ENCODE peak calls at places on chromosomes 12 and 14, in seven cellular contexts. W, Y, X, J, V, M and G are unnamed samples. For H3K27me3, the result is how much of the 10 kb centered on the place peaks cover.

GRCh38 chr12:34398366-34398705 is 376.0 kb downstream of the ALG10 start:
- DNase-seq in X (no peak), W (no peak), V (no peak), M (peak), J (peak), Y (no peak), G (peak)

GRCh38 chr12:25069221-25069620 is 120.3 kb upstream of the BCAT1 start:
- DNase-seq in V (no peak), W (no peak), X (no peak), M (no peak), J (no peak), Y (peak), G (no peak)

GRCh38 chr12:32478858-32479257 is 79.5 kb downstream of the FGD4 start:
- DNase-seq in M (no peak), J (no peak), V (no peak), Y (no peak), X (no peak), W (no peak), G (no peak)

GRCh38 chr12:63302269-63302940 is 151.4 kb upstream of the AVPR1A start:
- DNase-seq in J (no peak), M (no peak), X (no peak), W (no peak), Y (no peak), V (peak), G (no peak)

GRCh38 chr12:62640910-62641448 is 174.4 kb downstream of the MON2 start:
- DNase-seq in X (no peak), W (peak), V (peak), M (no peak), Y (peak), J (no peak), G (no peak)

GRCh38 chr14:104383088-104383805 is 196.3 kb upstream of the C14orf180 start:
- DNase-seq in J (no peak), M (no peak), V (no peak), Y (no peak), W (no peak), X (peak), G (peak)

GRCh38 chr14:83171761-83172160 is 1638.1 kb upstream of the SEL1L start:
- DNase-seq in V (no peak), X (no peak), J (no peak), W (no peak), Y (no peak), M (no peak), G (no peak)

GRCh38 chr12:104456417-104456949 is at the start of gene CHST11:
- DNase-seq in V (peak), Y (peak), W (peak), J (peak), M (peak), X (peak), G (peak)

GRCh38 chr12:67515679-67516363 is 132.7 kb upstream of the DYRK2 start:
- DNase-seq in W (peak), X (no peak), M (no peak), J (no peak), V (peak), Y (no peak), G (no peak)

GRCh38 chr12:76622915-76623314 is 63.3 kb upstream of the OSBPL8 start:
- DNase-seq in J (no peak), W (no peak), Y (no peak), V (no peak), M (no peak), X (no peak), G (no peak)

GRCh38 chr12:13661005-13661887 is 320.2 kb downstream of the GRIN2B start:
- DNase-seq in X (peak), W (peak), M (peak), J (no peak), Y (peak), V (peak), G (peak)

GRCh38 chr12:121811434-121812319 is 7.9 kb downstream of the SETD1B start:
- DNase-seq in Y (peak), W (peak), J (peak), X (peak), V (peak), M (peak), G (peak)

GRCh38 chr12:76065917-76066316 is 18.6 kb downstream of the NAP1L1 start:
- DNase-seq in X (no peak), M (no peak), J (no peak), V (no peak), W (no peak), Y (no peak), G (no peak)

GRCh38 chr12:124637586-124637985 is 70.2 kb upstream of the NCOR2 start:
- DNase-seq in Y (no peak), J (no peak), V (no peak), W (no peak), X (no peak), M (no peak), G (no peak)

GRCh38 chr12:54502485-54502884 is 4.9 kb downstream of the NCKAP1L start:
- DNase-seq in M (no peak), W (no peak), Y (no peak), X (no peak), J (no peak), V (no peak), G (no peak)

GRCh38 chr12:93741741-93742085 is 64.5 kb downstream of the CRADD start:
- DNase-seq in W (peak), J (no peak), M (no peak), Y (no peak), X (peak), V (no peak), G (no peak)

GRCh38 chr14:25041898-25042297 is 8.0 kb downstream of the STXBP6 start:
- DNase-seq in V (no peak), J (no peak), M (no peak), W (no peak), Y (no peak), X (no peak), G (no peak)

GRCh38 chr14:35213143-35213788 is 78.9 kb upstream of the PSMA6 start:
- DNase-seq in M (no peak), Y (no peak), X (no peak), J (no peak), V (no peak), W (peak), G (no peak)

GRCh38 chr14:63867926-63868921 is 15.4 kb downstream of the SYNE2 start:
- DNase-seq in M (no peak), Y (peak), X (no peak), J (no peak), W (peak), V (no peak), G (no peak)

GRCh38 chr12:50547742-50548141 is 43.0 kb downstream of the DIP2B start:
- DNase-seq in W (no peak), J (no peak), V (no peak), M (no peak), Y (no peak), X (no peak), G (no peak)

GRCh38 chr14:50559990-50560928 is at the start of gene ATL1:
- DNase-seq in W (peak), Y (peak), X (peak), M (peak), V (peak), J (peak), G (peak)

GRCh38 chr12:53327435-53328042 is 6.1 kb upstream of the AAAS start:
- DNase-seq in W (peak), J (no peak), X (no peak), M (no peak), Y (no peak), V (no peak), G (no peak)

GRCh38 chr12:53324113-53324778 is 2.8 kb upstream of the AAAS start:
- DNase-seq in X (peak), M (peak), V (peak), W (no peak), Y (no peak), J (peak), G (peak)

GRCh38 chr12:53326460-53327185 is 5.2 kb upstream of the AAAS start:
- DNase-seq in Y (no peak), W (no peak), J (no peak), V (no peak), X (peak), M (no peak), G (no peak)

GRCh38 chr12:53325539-53326061 is 4.2 kb upstream of the AAAS start:
- DNase-seq in M (peak), W (no peak), V (peak), J (peak), X (peak), Y (no peak), G (no peak)

DNA sequence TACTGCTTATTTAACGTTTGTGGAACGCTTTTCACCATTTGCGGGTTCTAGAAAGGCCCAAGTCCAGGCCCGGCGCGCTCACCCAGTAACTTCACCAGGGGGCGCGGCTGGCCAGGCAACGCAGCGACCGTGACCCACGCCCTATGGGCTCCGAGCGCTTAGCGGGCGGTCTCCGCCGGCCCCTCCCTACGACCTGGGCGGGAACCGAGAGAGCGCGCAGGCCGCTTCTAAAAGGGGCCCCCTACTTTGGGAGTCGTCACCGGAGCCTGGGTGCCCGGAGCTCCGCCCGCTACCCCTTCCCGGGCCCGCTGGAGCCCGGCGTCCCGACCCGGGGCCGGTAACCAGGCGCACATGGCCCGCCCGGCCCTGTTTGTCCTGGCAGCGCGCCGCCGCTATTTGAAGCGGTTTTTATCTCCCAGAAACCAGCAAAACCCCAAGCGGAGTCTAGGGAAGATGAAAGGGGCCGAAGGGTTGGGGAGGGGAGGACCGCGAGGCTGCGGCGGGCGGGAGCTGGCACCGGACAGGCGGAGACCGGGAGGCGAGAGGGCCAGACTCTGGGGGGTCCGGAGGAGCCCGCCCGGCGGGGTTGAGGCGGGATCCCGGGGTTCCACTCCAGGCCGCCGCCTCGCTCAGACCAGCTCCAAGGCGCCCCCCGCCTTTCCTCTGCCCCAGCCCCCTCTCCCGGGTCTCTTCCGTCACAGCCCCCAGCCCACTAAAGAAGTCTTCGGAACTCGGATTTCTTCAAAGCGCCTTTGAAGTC is 3.5 kb upstream of the AAAS start:
- DNase-seq in M (peak), V (peak), W (peak), J (peak), X (peak), Y (peak), G (peak)
- TF ChIP-seq CTCF in M (peak), V (peak), W (peak), J (peak), X (peak), Y (peak), G (peak)

GRCh38 chr14:60658909-60659585 is 9.8 kb upstream of the SIX1 start:
- DNase-seq in W (no peak), Y (peak), V (no peak), J (no peak), X (peak), M (no peak), G (no peak)

GRCh38 chr14:60658116-60658515 is 8.8 kb upstream of the SIX1 start:
- DNase-seq in M (no peak), W (no peak), Y (no peak), X (peak), J (no peak), V (peak), G (no peak)

GRCh38 chr14:60665178-60665555 is 15.9 kb upstream of the SIX1 start:
- DNase-seq in V (no peak), W (no peak), X (no peak), Y (no peak), M (no peak), J (no peak), G (no peak)

GRCh38 chr14:60657609-60657983 is 8.3 kb upstream of the SIX1 start:
- DNase-seq in Y (no peak), V (peak), M (no peak), X (peak), W (no peak), J (no peak), G (no peak)

DNA sequence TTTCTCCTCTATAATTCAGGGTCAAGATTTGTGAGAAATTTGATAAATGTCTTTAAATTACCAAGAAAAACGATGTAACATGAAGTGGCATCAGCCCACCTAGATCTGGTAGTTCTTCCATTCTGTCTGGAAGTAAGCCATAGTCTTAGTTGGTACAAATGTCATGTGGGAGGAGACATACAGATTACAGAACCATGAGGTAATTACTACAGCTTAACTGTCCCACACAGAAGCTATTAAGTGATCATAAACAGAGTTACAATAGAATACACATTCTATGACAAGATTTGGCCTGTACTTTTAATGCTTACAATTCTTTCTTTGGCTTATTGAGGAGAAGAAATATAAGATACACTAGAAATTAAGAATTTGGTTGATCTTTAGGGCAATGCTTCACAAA is 13.7 kb upstream of the SIX1 start:
- DNase-seq in J (no peak), V (no peak), Y (no peak), W (no peak), X (no peak), M (no peak), G (no peak)
- H3K27me3 ChIP-seq in J (under half), V (half or more), Y (under half), W (under half), X (under half), M (under half), G (under half)

DNA sequence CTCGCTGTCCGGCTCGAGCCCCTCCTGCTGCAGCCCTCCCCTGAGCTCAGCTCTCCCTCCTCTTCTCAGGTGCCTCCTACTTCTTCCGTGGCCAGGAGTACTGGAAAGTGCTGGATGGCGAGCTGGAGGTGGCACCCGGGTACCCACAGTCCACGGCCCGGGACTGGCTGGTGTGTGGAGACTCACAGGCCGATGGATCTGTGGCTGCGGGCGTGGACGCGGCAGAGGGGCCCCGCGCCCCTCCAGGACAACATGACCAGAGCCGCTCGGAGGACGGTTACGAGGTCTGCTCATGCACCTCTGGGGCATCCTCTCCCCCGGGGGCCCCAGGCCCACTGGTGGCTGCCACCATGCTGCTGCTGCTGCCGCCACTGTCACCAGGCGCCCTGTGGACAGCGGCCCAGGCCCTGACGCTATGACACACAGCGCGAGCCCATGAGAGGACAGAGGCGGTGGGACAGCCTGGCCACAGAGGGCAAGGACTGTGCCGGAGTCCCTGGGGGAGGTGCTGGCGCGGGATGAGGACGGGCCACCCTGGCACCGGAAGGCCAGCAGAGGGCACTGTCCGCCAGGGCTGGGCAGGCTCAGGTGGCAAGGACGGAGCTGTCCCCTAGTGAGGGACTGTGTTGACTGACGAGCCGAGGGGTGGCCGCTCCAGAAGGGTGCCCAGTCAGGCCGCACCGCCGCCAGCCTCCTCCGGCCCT is 22.8 kb downstream of the MMP17 start:
- DNase-seq in W (no peak), J (no peak), X (peak), M (no peak), Y (no peak), V (peak), G (no peak)
- TF ChIP-seq CTCF in W (no peak), J (no peak), X (peak), M (peak), Y (peak), V (peak), G (peak)

DNA sequence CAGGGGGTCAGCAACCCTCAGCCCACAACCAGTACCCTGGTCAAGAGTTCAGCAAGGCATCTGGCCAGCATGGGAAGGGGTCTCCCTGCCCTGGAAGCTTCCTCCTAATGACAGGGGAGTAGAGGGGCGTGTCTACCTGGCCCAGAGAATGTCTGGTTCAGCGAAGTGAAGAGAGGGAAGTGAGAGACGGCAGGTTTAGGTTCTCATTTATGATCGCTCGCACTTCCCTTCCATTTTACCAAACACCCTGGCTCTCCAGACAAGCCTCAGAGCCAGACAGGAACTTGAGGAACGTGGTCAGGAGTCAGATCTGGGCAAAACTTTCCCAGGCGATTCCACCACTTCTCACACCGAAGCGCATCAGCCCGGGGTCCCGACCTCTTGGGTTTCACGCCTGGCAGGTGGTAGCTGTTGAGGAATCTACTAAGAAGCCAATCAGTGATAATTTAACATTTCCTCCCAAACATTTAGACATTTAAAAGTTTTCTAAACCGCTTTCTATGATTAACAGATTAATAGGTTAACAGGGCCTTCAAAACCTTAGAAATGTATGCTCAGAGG is 21.3 kb downstream of the ACTN1 start:
- DNase-seq in W (no peak), V (no peak), Y (no peak), M (no peak), J (no peak), X (no peak), G (no peak)
- H3K27me3 ChIP-seq in W (under half), V (under half), Y (under half), M (under half), J (under half), X (under half), G (under half)

GRCh38 chr12:74415633-74416032 is 122.0 kb upstream of the ATXN7L3B start:
- DNase-seq in Y (peak), J (no peak), W (peak), V (no peak), M (no peak), X (peak), G (no peak)
- TF ChIP-seq CTCF in Y (peak), J (peak), W (peak), V (peak), M (no peak), X (peak), G (peak)

GRCh38 chr12:14934511-14934910 is 3.8 kb downstream of the ERP27 start:
- DNase-seq in J (no peak), X (no peak), Y (no peak), V (no peak), W (no peak), M (no peak), G (no peak)
- H3K27me3 ChIP-seq in J (under half), X (under half), Y (under half), V (under half), W (under half), M (under half), G (under half)